ENCODE peak calls at places on chromosomes 13 and 19, in four cellular contexts. One of them, this sample, is unnamed. For H3K4me1 and H3K36me3, the result is how much of the 10 kb centered on the place peaks cover.

GRCh38 chr19:50967924-50968708 is 1.3 kb downstream of the KLK6 start:
- DNase-seq in heart right ventricle: no peak
- DNase-seq in MM.1S: no peak
- DNase-seq in lower lobe of right lung: no peak
- DNase-seq in this sample: no peak

GRCh38 chr19:5690955-5691204 is 785 bp downstream of the RPL36 start:
- DNase-seq in heart right ventricle: no peak
- DNase-seq in MM.1S: peak
- DNase-seq in lower lobe of right lung: no peak
- DNase-seq in this sample: no peak

GRCh38 chr13:44904982-44905381 is 84.3 kb downstream of the NUFIP1 start:
- DNase-seq in heart right ventricle: peak
- DNase-seq in MM.1S: no peak
- DNase-seq in lower lobe of right lung: no peak
- DNase-seq in this sample: peak

GRCh38 chr13:35882722-35883497 is 248.3 kb downstream of the DCLK1 start:
- DNase-seq in heart right ventricle: no peak
- DNase-seq in MM.1S: no peak
- DNase-seq in lower lobe of right lung: no peak
- DNase-seq in this sample: peak

GRCh38 chr19:19146000-19146608 is 7.8 kb upstream of the TMEM161A start:
- DNase-seq in heart right ventricle: peak
- DNase-seq in MM.1S: peak
- DNase-seq in lower lobe of right lung: peak
- DNase-seq in this sample: peak

GRCh38 chr13:27583645-27584044 is 36.7 kb downstream of the LNX2 start:
- DNase-seq in heart right ventricle: no peak
- DNase-seq in MM.1S: no peak
- DNase-seq in lower lobe of right lung: no peak
- DNase-seq in this sample: no peak

GRCh38 chr19:37342753-37343152 is 28.1 kb upstream of the ZNF527 start:
- DNase-seq in heart right ventricle: no peak
- DNase-seq in MM.1S: no peak
- DNase-seq in lower lobe of right lung: no peak
- DNase-seq in this sample: no peak

GRCh38 chr13:26473571-26474230 is 83.8 kb upstream of the WASF3 start:
- DNase-seq in heart right ventricle: no peak
- DNase-seq in MM.1S: no peak
- DNase-seq in lower lobe of right lung: no peak
- DNase-seq in this sample: no peak

GRCh38 chr13:20825476-20825875 is 51.7 kb upstream of the EEF1AKMT1 start:
- DNase-seq in heart right ventricle: no peak
- DNase-seq in MM.1S: peak
- DNase-seq in lower lobe of right lung: no peak
- DNase-seq in this sample: peak

GRCh38 chr13:101706651-101707050 is 254.2 kb downstream of the ITGBL1 start:
- DNase-seq in heart right ventricle: no peak
- DNase-seq in MM.1S: no peak
- DNase-seq in lower lobe of right lung: no peak
- DNase-seq in this sample: peak

GRCh38 chr19:7869453-7869909 is 4.7 kb downstream of the PRR36 start:
- DNase-seq in heart right ventricle: peak
- DNase-seq in MM.1S: peak
- DNase-seq in lower lobe of right lung: peak
- DNase-seq in this sample: peak

GRCh38 chr19:34806976-34807860 is 34.2 kb upstream of the ZNF599 start:
- DNase-seq in heart right ventricle: no peak
- DNase-seq in MM.1S: no peak
- DNase-seq in lower lobe of right lung: no peak
- DNase-seq in this sample: no peak

GRCh38 chr19:35404879-35405622 is 34.2 kb downstream of the GPR42 start:
- DNase-seq in heart right ventricle: no peak
- DNase-seq in MM.1S: no peak
- DNase-seq in lower lobe of right lung: no peak
- DNase-seq in this sample: peak

GRCh38 chr19:18317998-18318800 is 4.7 kb downstream of the LSM4 start:
- DNase-seq in heart right ventricle: peak
- DNase-seq in MM.1S: no peak
- DNase-seq in lower lobe of right lung: peak
- DNase-seq in this sample: no peak

GRCh38 chr13:54029226-54029625 is 1000.6 kb downstream of the OLFM4 start:
- DNase-seq in heart right ventricle: no peak
- DNase-seq in MM.1S: no peak
- DNase-seq in lower lobe of right lung: no peak
- DNase-seq in this sample: no peak

GRCh38 chr19:18098891-18099622 is 1.5 kb downstream of the MAST3 start:
- DNase-seq in heart right ventricle: no peak
- DNase-seq in MM.1S: no peak
- DNase-seq in lower lobe of right lung: peak
- DNase-seq in this sample: no peak

GRCh38 chr13:24228852-24229458 is 68.4 kb downstream of the SPATA13 start:
- DNase-seq in heart right ventricle: no peak
- DNase-seq in MM.1S: peak
- DNase-seq in lower lobe of right lung: no peak
- DNase-seq in this sample: no peak

GRCh38 chr13:43804461-43805070 is 17.8 kb upstream of the ENOX1 start:
- DNase-seq in heart right ventricle: no peak
- DNase-seq in MM.1S: peak
- DNase-seq in lower lobe of right lung: no peak
- DNase-seq in this sample: peak

GRCh38 chr13:106587787-106588186 is 19.9 kb upstream of the ARGLU1 start:
- DNase-seq in heart right ventricle: no peak
- DNase-seq in MM.1S: peak
- DNase-seq in lower lobe of right lung: no peak
- DNase-seq in this sample: no peak

GRCh38 chr19:46299695-46300094 is 2.9 kb downstream of the HIF3A start:
- DNase-seq in heart right ventricle: no peak
- DNase-seq in MM.1S: no peak
- DNase-seq in lower lobe of right lung: no peak
- DNase-seq in this sample: no peak

GRCh38 chr19:46299004-46299509 is 2.2 kb downstream of the HIF3A start:
- DNase-seq in heart right ventricle: peak
- DNase-seq in MM.1S: no peak
- DNase-seq in lower lobe of right lung: peak
- DNase-seq in this sample: peak

GRCh38 chr19:46296722-46297431 is at the start of gene HIF3A:
- DNase-seq in heart right ventricle: peak
- DNase-seq in MM.1S: no peak
- DNase-seq in lower lobe of right lung: peak
- DNase-seq in this sample: no peak

GRCh38 chr19:46297700-46298476 is 1.0 kb downstream of the HIF3A start:
- DNase-seq in heart right ventricle: peak
- DNase-seq in MM.1S: no peak
- DNase-seq in lower lobe of right lung: peak
- DNase-seq in this sample: no peak

GRCh38 chr19:46298477-46299003 is 1.7 kb downstream of the HIF3A start:
- DNase-seq in heart right ventricle: no peak
- DNase-seq in MM.1S: no peak
- DNase-seq in lower lobe of right lung: no peak
- DNase-seq in this sample: no peak
- H3K4me1 ChIP-seq in heart right ventricle: half or more
- H3K4me1 ChIP-seq in MM.1S: under half
- H3K4me1 ChIP-seq in lower lobe of right lung: half or more
- H3K4me1 ChIP-seq in this sample: under half

GRCh38 chr13:33649212-33649917 is 168.6 kb upstream of the RFC3 start:
- DNase-seq in heart right ventricle: no peak
- DNase-seq in MM.1S: no peak
- DNase-seq in lower lobe of right lung: no peak
- DNase-seq in this sample: no peak
- H3K27ac ChIP-seq in heart right ventricle: no peak
- H3K27ac ChIP-seq in MM.1S: no peak
- H3K27ac ChIP-seq in lower lobe of right lung: no peak
- H3K27ac ChIP-seq in this sample: no peak

GRCh38 chr19:646798-647565 is 7.3 kb downstream of the FGF22 start:
- DNase-seq in heart right ventricle: no peak
- DNase-seq in MM.1S: no peak
- DNase-seq in lower lobe of right lung: no peak
- DNase-seq in this sample: no peak
- H3K36me3 ChIP-seq in heart right ventricle: under half
- H3K36me3 ChIP-seq in MM.1S: under half
- H3K36me3 ChIP-seq in lower lobe of right lung: half or more
- H3K36me3 ChIP-seq in this sample: half or more

GRCh38 chr13:30307194-30307965 is at the start of gene KATNAL1:
- DNase-seq in heart right ventricle: peak
- DNase-seq in MM.1S: peak
- DNase-seq in lower lobe of right lung: peak
- DNase-seq in this sample: peak

GRCh38 chr13:30307966-30308290 is 577 bp upstream of the KATNAL1 start:
- DNase-seq in heart right ventricle: no peak
- DNase-seq in MM.1S: no peak
- DNase-seq in lower lobe of right lung: no peak
- DNase-seq in this sample: no peak

GRCh38 chr13:30305456-30305855 is 1.9 kb downstream of the KATNAL1 start:
- DNase-seq in heart right ventricle: no peak
- DNase-seq in MM.1S: no peak
- DNase-seq in lower lobe of right lung: no peak
- DNase-seq in this sample: no peak

GRCh38 chr13:30308548-30308947 is 1.2 kb upstream of the KATNAL1 start:
- DNase-seq in heart right ventricle: no peak
- DNase-seq in MM.1S: no peak
- DNase-seq in lower lobe of right lung: no peak
- DNase-seq in this sample: no peak

DNA sequence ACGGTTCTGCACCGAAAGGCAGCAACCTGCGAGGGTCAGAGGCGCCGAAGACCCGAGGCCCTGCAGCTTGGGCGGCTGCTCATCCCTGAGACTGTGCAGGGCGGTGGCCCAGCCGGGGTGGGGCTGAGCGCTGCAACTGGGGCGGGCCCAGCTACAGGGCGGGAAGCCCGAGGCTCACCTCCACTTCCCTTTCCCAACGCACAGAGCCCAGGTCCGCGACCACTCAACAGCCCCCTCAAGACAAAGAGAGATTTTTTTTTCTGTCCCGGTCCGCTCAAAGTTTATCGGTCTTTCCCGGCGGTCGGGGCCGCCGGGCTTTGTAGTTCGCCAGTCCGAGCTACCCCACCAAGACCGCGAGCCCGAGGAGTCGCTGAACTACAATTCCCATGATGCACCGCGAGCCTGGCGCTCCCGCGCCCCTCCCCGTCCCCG is 573 bp downstream of the KATNAL1 start:
- DNase-seq in heart right ventricle: peak
- DNase-seq in MM.1S: peak
- DNase-seq in lower lobe of right lung: peak
- DNase-seq in this sample: peak
- H3K4me1 ChIP-seq in heart right ventricle: half or more
- H3K4me1 ChIP-seq in MM.1S: under half
- H3K4me1 ChIP-seq in lower lobe of right lung: under half
- H3K4me1 ChIP-seq in this sample: under half

DNA sequence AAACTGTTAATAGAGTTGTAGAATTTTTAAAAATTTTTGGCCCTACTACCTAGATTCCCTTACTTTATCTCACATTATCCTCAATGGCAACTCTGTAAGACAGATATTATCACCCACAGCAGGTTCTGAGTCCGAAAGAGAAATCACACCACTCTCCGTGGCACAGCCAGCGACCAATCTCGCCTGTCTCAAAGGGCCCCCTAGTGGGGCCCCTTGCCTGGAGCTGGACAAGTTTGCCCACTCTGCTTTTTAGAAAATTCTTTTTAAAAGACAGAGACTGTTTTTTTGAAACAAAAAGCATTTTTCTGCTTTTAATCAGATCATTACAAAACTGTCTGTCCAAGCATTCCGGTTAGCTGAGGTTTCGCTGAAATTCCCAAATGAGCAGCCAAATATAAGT is 21.7 kb downstream of the PHF11 start:
- DNase-seq in heart right ventricle: peak
- DNase-seq in MM.1S: no peak
- DNase-seq in lower lobe of right lung: no peak
- DNase-seq in this sample: no peak
- H3K27ac ChIP-seq in heart right ventricle: no peak
- H3K27ac ChIP-seq in MM.1S: no peak
- H3K27ac ChIP-seq in lower lobe of right lung: no peak
- H3K27ac ChIP-seq in this sample: no peak

GRCh38 chr19:13819242-13819641 is 24.0 kb downstream of the ZSWIM4 start:
- DNase-seq in heart right ventricle: no peak
- DNase-seq in MM.1S: no peak
- DNase-seq in lower lobe of right lung: no peak
- DNase-seq in this sample: no peak
- H3K36me3 ChIP-seq in heart right ventricle: under half
- H3K36me3 ChIP-seq in MM.1S: under half
- H3K36me3 ChIP-seq in lower lobe of right lung: under half
- H3K36me3 ChIP-seq in this sample: under half

GRCh38 chr19:27972291-27973040 is 1240.5 kb downstream of the UQCRFS1 start:
- DNase-seq in heart right ventricle: no peak
- DNase-seq in MM.1S: no peak
- DNase-seq in lower lobe of right lung: no peak
- DNase-seq in this sample: peak
- H3K4me1 ChIP-seq in heart right ventricle: under half
- H3K4me1 ChIP-seq in MM.1S: under half
- H3K4me1 ChIP-seq in lower lobe of right lung: under half
- H3K4me1 ChIP-seq in this sample: under half

GRCh38 chr19:1361601-1362384 is 21.9 kb upstream of the NDUFS7 start:
- DNase-seq in heart right ventricle: no peak
- DNase-seq in MM.1S: no peak
- DNase-seq in lower lobe of right lung: no peak
- DNase-seq in this sample: no peak
- H3K27ac ChIP-seq in heart right ventricle: peak
- H3K27ac ChIP-seq in MM.1S: no peak
- H3K27ac ChIP-seq in lower lobe of right lung: peak
- H3K27ac ChIP-seq in this sample: peak

This sample was measured in SJSA1.